ENCODE peak calls at places on chromosome 15, in six cellular contexts. W, D, B, U, J and P are unnamed samples. For H3K4me1, the result is how much of the 10 kb centered on the place peaks cover.

GRCh38 chr15:27017168-27017809 is 46.3 kb downstream of the GABRG3 start:
- DNase-seq in W (peak), J (peak), U (no peak), D (peak), B (peak), P (peak)

GRCh38 chr15:80419546-80419945 is 15.4 kb downstream of the ARNT2 start:
- DNase-seq in U (no peak), J (peak), W (no peak), D (peak), B (peak), P (no peak)

GRCh38 chr15:27783668-27784067 is 315.4 kb downstream of the OCA2 start:
- DNase-seq in D (no peak), B (no peak), J (no peak), U (no peak), W (no peak), P (no peak)

GRCh38 chr15:69976366-69976994 is 121.2 kb downstream of the TLE3 start:
- DNase-seq in J (peak), D (peak), U (no peak), B (peak), W (peak), P (peak)

GRCh38 chr15:48360841-48361240 is 29.6 kb downstream of the DUT start:
- DNase-seq in D (peak), J (peak), W (no peak), U (no peak), B (peak), P (no peak)

GRCh38 chr15:29131336-29132109 is 138.1 kb downstream of the NSMCE3 start:
- DNase-seq in J (no peak), D (no peak), B (no peak), U (no peak), W (no peak), P (no peak)

GRCh38 chr15:89496155-89497098 is at the start of gene RHCG:
- DNase-seq in B (peak), J (no peak), W (peak), D (peak), U (no peak), P (peak)

GRCh38 chr15:68372291-68372811 is 59.6 kb downstream of the ITGA11 start:
- DNase-seq in W (peak), B (peak), U (no peak), D (peak), J (peak), P (peak)

GRCh38 chr15:93312891-93313486 is 224.0 kb upstream of the RGMA start:
- DNase-seq in D (no peak), W (no peak), J (no peak), B (no peak), U (no peak), P (no peak)

GRCh38 chr15:58467722-58468436 is 36.1 kb downstream of the LIPC start:
- DNase-seq in U (no peak), D (peak), J (no peak), B (no peak), W (no peak), P (no peak)

GRCh38 chr15:100172356-100173024 is 169.3 kb downstream of the ADAMTS17 start:
- DNase-seq in J (no peak), D (no peak), U (no peak), B (no peak), W (no peak), P (peak)

GRCh38 chr15:73564255-73564654 is 68.9 kb downstream of the NPTN start:
- DNase-seq in D (peak), U (no peak), J (peak), B (peak), W (peak), P (no peak)

GRCh38 chr15:101406796-101407195 is 82.7 kb downstream of the PCSK6 start:
- DNase-seq in U (no peak), W (no peak), D (no peak), B (no peak), J (no peak), P (no peak)

GRCh38 chr15:69126054-69126469 is 34.4 kb upstream of the GLCE start:
- DNase-seq in U (no peak), B (no peak), W (no peak), J (no peak), D (peak), P (no peak)

GRCh38 chr15:98850991-98851776 is 156.4 kb downstream of the PGPEP1L start:
- DNase-seq in W (peak), D (peak), B (peak), J (peak), U (no peak), P (peak)

GRCh38 chr15:70063284-70063991 is 34.3 kb downstream of the TLE3 start:
- DNase-seq in B (no peak), D (peak), W (no peak), J (no peak), U (no peak), P (no peak)

GRCh38 chr15:43775411-43775965 is 1.3 kb downstream of the ELL3 start:
- DNase-seq in W (no peak), J (peak), D (peak), B (peak), U (peak), P (peak)

GRCh38 chr15:51982013-51982769 is 10.6 kb upstream of the LEO1 start:
- DNase-seq in J (peak), D (peak), W (no peak), U (no peak), B (peak), P (no peak)

GRCh38 chr15:90553248-90553745 is 23.6 kb downstream of the CRTC3 start:
- DNase-seq in U (no peak), D (peak), J (no peak), W (no peak), B (no peak), P (no peak)

GRCh38 chr15:90552929-90553211 is 23.1 kb downstream of the CRTC3 start:
- DNase-seq in D (no peak), B (no peak), U (no peak), W (no peak), J (no peak), P (no peak)

GRCh38 chr15:90552162-90552928 is 22.6 kb downstream of the CRTC3 start:
- DNase-seq in B (no peak), W (no peak), U (no peak), J (no peak), D (peak), P (no peak)

GRCh38 chr15:90547545-90547944 is 17.8 kb downstream of the CRTC3 start:
- DNase-seq in W (no peak), B (no peak), J (no peak), D (no peak), U (no peak), P (no peak)

DNA sequence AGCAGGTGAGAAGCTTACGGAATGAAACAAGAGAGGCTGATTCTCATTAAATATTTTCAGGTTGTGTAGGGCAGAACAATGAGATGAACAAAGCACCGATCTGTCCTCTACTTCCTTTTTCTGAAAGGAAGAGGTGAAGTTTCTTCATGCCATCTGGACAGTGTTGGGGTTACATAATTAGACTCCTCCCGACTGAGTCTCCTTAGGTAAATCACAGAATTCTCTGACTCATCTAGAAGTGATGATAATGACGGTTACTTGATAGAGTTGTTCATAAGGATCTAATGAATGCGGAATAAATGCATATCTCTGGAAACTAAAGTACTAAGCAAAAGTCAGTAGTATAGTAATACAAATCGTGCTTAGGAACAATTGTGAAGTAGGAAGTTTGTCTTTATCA is 21.2 kb downstream of the CRTC3 start:
- DNase-seq in B (no peak), J (no peak), U (no peak), D (peak), W (no peak), P (no peak)
- H3K4me3 ChIP-seq in B (no peak), J (no peak), U (no peak), D (no peak), W (no peak), P (no peak)

GRCh38 chr15:42453826-42454225 is 37.1 kb downstream of the ZNF106 start:
- DNase-seq in B (no peak), D (no peak), W (no peak), U (no peak), J (no peak), P (no peak)

GRCh38 chr15:42456539-42456938 is 34.4 kb downstream of the ZNF106 start:
- DNase-seq in B (no peak), U (no peak), W (no peak), D (peak), J (no peak), P (no peak)

GRCh38 chr15:42456971-42457370 is 34.0 kb downstream of the ZNF106 start:
- DNase-seq in D (peak), J (no peak), W (no peak), B (no peak), U (no peak), P (no peak)

GRCh38 chr15:42461261-42461660 is 29.7 kb downstream of the ZNF106 start:
- DNase-seq in B (no peak), U (no peak), J (no peak), W (no peak), D (no peak), P (no peak)

GRCh38 chr15:42457445-42458442 is 33.2 kb downstream of the ZNF106 start:
- DNase-seq in W (no peak), J (no peak), U (no peak), D (peak), B (peak), P (peak)
- H3K9ac ChIP-seq in W (no peak), J (no peak), U (no peak), D (peak), B (no peak), P (peak)

GRCh38 chr15:66770518-66771350 is 68.7 kb downstream of the SMAD6 start:
- DNase-seq in U (no peak), J (peak), B (no peak), W (no peak), D (no peak), P (no peak)
- H3K4me1 ChIP-seq in U (under half), J (under half), B (under half), W (under half), D (under half), P (under half)

GRCh38 chr15:22959451-22960101 is 20.6 kb downstream of the CYFIP1 start:
- DNase-seq in B (no peak), U (no peak), J (no peak), D (no peak), W (no peak), P (no peak)
- H3K4me3 ChIP-seq in B (no peak), U (no peak), J (no peak), D (no peak), W (no peak), P (no peak)

DNA sequence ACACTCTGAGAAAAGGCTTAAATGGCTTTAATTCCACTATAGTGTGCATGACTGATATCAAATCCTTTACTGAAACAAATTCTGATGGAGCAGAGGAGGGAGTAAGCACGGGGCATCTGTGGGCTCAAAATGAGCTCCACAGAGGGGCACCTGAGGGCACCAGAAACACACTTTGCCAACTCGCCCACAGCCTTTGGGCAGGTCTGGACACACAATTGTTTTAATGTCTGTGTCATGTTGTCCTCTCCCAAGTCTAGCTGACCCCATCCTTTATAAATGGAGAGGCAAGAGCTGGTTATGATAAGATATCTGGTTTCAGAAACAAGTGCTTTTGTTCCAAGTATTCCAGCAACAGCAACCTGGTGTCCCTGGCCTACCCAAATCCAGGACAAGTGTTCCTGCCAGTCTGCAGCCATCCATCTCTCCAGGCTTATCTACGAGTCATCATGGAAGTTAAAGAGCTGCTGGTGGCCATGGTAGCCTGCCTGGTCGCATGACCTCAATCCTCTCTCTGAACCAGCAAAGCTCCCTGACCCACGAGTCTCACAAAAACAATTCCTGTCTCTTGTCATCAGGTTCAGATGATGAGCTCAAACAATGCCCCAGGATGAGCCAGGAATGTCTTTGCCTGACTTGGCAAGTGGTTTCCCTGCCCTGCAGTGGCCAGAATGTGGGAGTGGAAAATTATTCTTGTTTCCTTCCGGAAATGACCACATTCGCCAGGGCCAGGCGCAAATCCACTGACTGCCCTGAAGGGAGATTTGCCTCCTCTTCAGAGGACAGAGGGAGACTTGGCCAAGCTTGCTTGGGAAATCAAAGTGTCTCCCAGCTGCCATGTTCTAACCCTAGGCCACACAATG is 64.4 kb upstream of the TPM1 start:
- DNase-seq in B (peak), J (no peak), U (peak), W (no peak), D (peak), P (no peak)
- H3K9ac ChIP-seq in B (no peak), J (no peak), U (no peak), W (no peak), D (no peak), P (no peak)

DNA sequence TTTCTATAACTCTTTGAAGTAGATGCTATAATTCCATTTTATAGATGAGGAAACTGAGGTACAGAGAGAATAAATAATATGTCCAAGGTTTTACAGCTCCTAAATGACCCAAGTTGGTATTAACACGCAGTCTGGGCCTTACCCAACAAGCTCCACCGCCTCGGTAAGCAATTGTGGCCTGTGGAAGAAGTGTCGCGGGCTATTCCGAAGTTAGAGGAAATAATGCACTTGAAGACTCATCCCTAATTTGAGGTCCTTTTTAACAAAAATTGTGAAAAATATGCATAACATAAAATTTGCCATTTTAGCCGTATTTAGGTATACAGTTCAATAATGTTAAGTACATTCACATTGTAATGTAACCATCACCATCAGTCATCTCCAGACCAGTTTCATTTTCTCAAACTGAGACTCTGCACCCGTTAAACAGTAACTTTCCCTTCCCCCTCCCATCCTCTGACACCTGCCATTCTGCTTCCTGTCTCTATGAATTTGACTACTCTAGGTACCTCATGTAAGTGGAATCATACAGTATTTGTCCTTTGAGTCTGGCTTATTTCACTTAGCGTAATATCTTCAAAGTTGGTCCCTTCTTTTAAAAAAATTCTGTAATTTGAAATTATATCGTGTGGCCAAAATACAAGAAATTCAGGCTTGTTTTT is 18.2 kb downstream of the IDH3A start:
- DNase-seq in D (no peak), U (no peak), W (no peak), J (no peak), B (no peak), P (no peak)
- H3K4me1 ChIP-seq in D (under half), U (under half), W (under half), J (under half), B (under half), P (under half)

GRCh38 chr15:55403531-55403930 is 4.6 kb downstream of the CCPG1 start:
- DNase-seq in J (no peak), D (peak), W (peak), U (no peak), B (no peak), P (no peak)

GRCh38 chr15:55401786-55402246 is 6.3 kb downstream of the CCPG1 start:
- DNase-seq in W (no peak), U (no peak), D (no peak), B (no peak), J (no peak), P (no peak)

GRCh38 chr15:55398243-55398642 is 9.9 kb downstream of the CCPG1 start:
- DNase-seq in J (no peak), W (peak), B (no peak), U (no peak), D (no peak), P (no peak)

GRCh38 chr15:55407631-55407948 is 569 bp downstream of the CCPG1 start:
- DNase-seq in D (no peak), U (no peak), J (no peak), W (peak), B (no peak), P (no peak)

GRCh38 chr15:55402707-55403106 is 5.5 kb downstream of the CCPG1 start:
- DNase-seq in B (no peak), U (no peak), J (no peak), W (no peak), D (peak), P (no peak)
- H3K4me3 ChIP-seq in B (no peak), U (no peak), J (no peak), W (no peak), D (no peak), P (no peak)

GRCh38 chr15:65305144-65305758 is 774 bp downstream of the RNU5B-1 start:
- DNase-seq in W (peak), B (peak), U (peak), D (no peak), J (no peak), P (no peak)
- H3K9ac ChIP-seq in W (no peak), B (no peak), U (no peak), D (no peak), J (no peak), P (no peak)